ENCODE peak calls at places on chromosomes 4 and X, in nine cellular contexts. O, M, Z, L, D, J, H, I and T are unnamed samples.

GRCh38 chrX:46758163-46758955 is 559 bp downstream of the SLC9A7 start:
- DNase-seq in O (peak; percentile 77), M (peak; percentile 30), Z (peak; percentile 70), L (no peak), D (no peak), J (no peak), H (no peak), I (no peak), T (no peak)

GRCh38 chrX:56066016-56066415 is 166.1 kb upstream of the KLF8 start:
- DNase-seq in O (no peak), M (no peak), Z (no peak), L (no peak), D (no peak), J (no peak), H (no peak), I (no peak), T (no peak)

GRCh38 chr4:184090571-184090970 is 127.1 kb downstream of the ENPP6 start:
- DNase-seq in O (no peak), M (no peak), Z (no peak), L (no peak), D (no peak), J (no peak), H (no peak), I (no peak), T (no peak)

GRCh38 chr4:3495341-3495975 is 32.4 kb downstream of the DOK7 start:
- DNase-seq in O (peak; percentile 79), M (no peak), Z (peak; percentile 76), L (no peak), D (no peak), J (no peak), H (no peak), I (no peak), T (no peak)

GRCh38 chr4:86044593-86044985 is 315.3 kb downstream of the MAPK10 start:
- DNase-seq in O (no peak), M (no peak), Z (no peak), L (no peak), D (no peak), J (no peak), H (no peak), I (no peak), T (no peak)

GRCh38 chr4:110589297-110589696 is 33.6 kb downstream of the PITX2 start:
- DNase-seq in O (no peak), M (no peak), Z (no peak), L (no peak), D (peak; percentile 19), J (no peak), H (no peak), I (no peak), T (no peak)

GRCh38 chrX:140572724-140573123 is 67.9 kb upstream of the SOX3 start:
- DNase-seq in O (no peak), M (no peak), Z (no peak), L (no peak), D (peak; percentile 23), J (no peak), H (peak; percentile 1), I (peak; percentile 3), T (no peak)

GRCh38 chrX:134898450-134898849 is 92.3 kb upstream of the SMIM10 start:
- DNase-seq in O (no peak), M (no peak), Z (no peak), L (no peak), D (peak; percentile 24), J (no peak), H (no peak), I (no peak), T (no peak)

GRCh38 chr4:126956192-126956897 is 676.4 kb upstream of the INTU start:
- DNase-seq in O (peak; percentile 44), M (no peak), Z (peak; percentile 46), L (no peak), D (no peak), J (no peak), H (no peak), I (no peak), T (no peak)

GRCh38 chrX:70172226-70172625 is 5.1 kb upstream of the DGAT2L6 start:
- DNase-seq in O (no peak), M (no peak), Z (no peak), L (no peak), D (no peak), J (no peak), H (no peak), I (no peak), T (no peak)

GRCh38 chr4:60485279-60485678 is 714.8 kb upstream of the ADGRL3 start:
- DNase-seq in O (no peak), M (no peak), Z (no peak), L (no peak), D (no peak), J (no peak), H (peak; percentile 1), I (no peak), T (no peak)

GRCh38 chrX:53356186-53356585 is 66.3 kb downstream of the SMC1A start:
- DNase-seq in O (no peak), M (no peak), Z (peak; percentile 10), L (no peak), D (peak; percentile 9), J (no peak), H (peak; percentile 19), I (no peak), T (no peak)

GRCh38 chrX:40496728-40497127 is 84.0 kb upstream of the ATP6AP2 start:
- DNase-seq in O (no peak), M (no peak), Z (no peak), L (no peak), D (peak; percentile 17), J (peak; percentile 22), H (no peak), I (peak; percentile 8), T (no peak)

GRCh38 chrX:107834273-107835201 is 8.9 kb downstream of the MID2 start:
- DNase-seq in O (no peak), M (no peak), Z (no peak), L (no peak), D (peak; percentile 32), J (no peak), H (no peak), I (no peak), T (no peak)

GRCh38 chrX:48754124-48754667 is 7.4 kb upstream of the GLOD5 start:
- DNase-seq in O (no peak), M (no peak), Z (no peak), L (no peak), D (no peak), J (no peak), H (no peak), I (no peak), T (no peak)

GRCh38 chr4:108730579-108730978 is 32.3 kb downstream of the ETNPPL start:
- DNase-seq in O (no peak), M (no peak), Z (no peak), L (no peak), D (no peak), J (no peak), H (no peak), I (no peak), T (no peak)

GRCh38 chr4:85474818-85475630 is at the start of gene ARHGAP24:
- DNase-seq in O (peak; percentile 93), M (peak; percentile 75), Z (peak; percentile 88), L (no peak), D (peak; percentile 99), J (peak; percentile 84), H (peak; percentile 87), I (peak; percentile 83), T (peak; percentile 91)

GRCh38 chr4:99998062-99998880 is 48.2 kb upstream of the H2AZ1 start:
- DNase-seq in O (no peak), M (no peak), Z (no peak), L (no peak), D (peak; percentile 68), J (no peak), H (peak; percentile 34), I (no peak), T (no peak)

DNA sequence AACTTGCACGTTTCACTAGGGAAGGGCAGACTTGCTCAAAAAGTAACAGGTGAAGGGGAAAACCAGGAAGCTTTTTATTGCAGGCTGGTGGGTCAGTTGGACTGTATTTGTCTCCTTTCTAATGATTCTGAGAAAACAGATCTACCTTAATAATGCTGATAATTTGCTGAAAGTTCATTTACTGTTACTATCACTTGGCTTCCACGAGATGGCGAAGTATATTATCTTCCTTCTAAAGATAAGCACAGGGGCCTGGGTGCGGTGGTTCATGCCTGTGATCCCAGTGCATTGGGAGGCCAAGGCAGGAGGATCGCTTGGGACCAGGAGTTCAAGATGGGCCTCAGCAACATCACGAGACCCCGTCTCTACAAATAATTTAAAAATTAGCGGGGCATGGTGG is 16.4 kb downstream of the CCKAR start:
- DNase-seq in O (no peak), M (no peak), Z (no peak), L (no peak), D (no peak), J (no peak), H (no peak), I (no peak), T (no peak)
- TF ChIP-seq CTCF in O (no peak), M (no peak), Z (no peak), L (no peak), D (no peak), J (no peak), H (no peak), I (no peak), T (no peak)

GRCh38 chr4:98977557-98977956 is 18.0 kb upstream of the METAP1 start:
- DNase-seq in O (no peak), M (no peak), Z (no peak), L (no peak), D (no peak), J (no peak), H (no peak), I (no peak), T (no peak)
- TF ChIP-seq CTCF in O (no peak), M (no peak), Z (no peak), L (no peak), D (no peak), J (no peak), H (no peak), I (no peak), T (no peak)

GRCh38 chr4:123412700-123413512 is 16.3 kb downstream of the SPRY1 start:
- DNase-seq in O (no peak), M (no peak), Z (no peak), L (no peak), D (no peak), J (peak; percentile 38), H (no peak), I (no peak), T (no peak)

GRCh38 chr4:123408471-123409084 is 12.0 kb downstream of the SPRY1 start:
- DNase-seq in O (no peak), M (no peak), Z (no peak), L (no peak), D (peak; percentile 29), J (no peak), H (no peak), I (no peak), T (no peak)

GRCh38 chr4:123411514-123411913 is 14.9 kb downstream of the SPRY1 start:
- DNase-seq in O (no peak), M (no peak), Z (no peak), L (no peak), D (no peak), J (no peak), H (no peak), I (no peak), T (no peak)

GRCh38 chr4:123409301-123409700 is 12.7 kb downstream of the SPRY1 start:
- DNase-seq in O (no peak), M (no peak), Z (no peak), L (no peak), D (peak; percentile 22), J (no peak), H (no peak), I (no peak), T (no peak)

GRCh38 chr4:123411976-123412589 is 15.5 kb downstream of the SPRY1 start:
- DNase-seq in O (no peak), M (no peak), Z (no peak), L (no peak), D (no peak), J (no peak), H (no peak), I (no peak), T (no peak)
- TF ChIP-seq CTCF in O (no peak), M (no peak), Z (no peak), L (no peak), D (no peak), J (no peak), H (no peak), I (no peak), T (no peak)

GRCh38 chrX:116657071-116657470 is 194.3 kb upstream of the CT83 start:
- DNase-seq in O (no peak), M (no peak), Z (no peak), L (no peak), D (no peak), J (no peak), H (peak; percentile 0), I (no peak), T (no peak)
- TF ChIP-seq CTCF in O (no peak), M (no peak), Z (no peak), L (no peak), D (no peak), J (no peak), H (no peak), I (no peak), T (no peak)